ENCODE peak calls at places on chromosomes 13 and 19, in nine cellular contexts. R is naive thymus-derived CD8-positive, alpha-beta T cell; X is HFF-Myc; G is HEK293T; A is GM23248; K is iris pigment epithelial cell; B is activated CD8-positive, alpha-beta T cell treated with anti-CD3 and anti-CD28 coated beads, Interleukin-2, amount 10 ng/mL, durations not matched to agents 7 days and 5 days; O is AG04450; U is effector memory CD8-positive, alpha-beta T cell. W is an unnamed sample.

GRCh38 chr19:18856385-18857126 is 24.8 kb downstream of the UPF1 start:
- DNase-seq in R (no peak), X (no peak), G (peak), A (peak), K (peak), B (no peak), O (no peak), U (no peak), W (no peak)

GRCh38 chr19:50002386-50002960 is 22.7 kb downstream of the VRK3 start:
- DNase-seq in R (no peak), X (no peak), G (no peak), A (no peak), K (no peak), B (no peak), O (no peak), U (no peak), W (no peak)

GRCh38 chr13:60448907-60449510 is 52.0 kb downstream of the TDRD3 start:
- DNase-seq in R (peak), X (peak), G (peak), A (peak), K (peak), B (peak), O (peak), U (no peak), W (no peak)

GRCh38 chr19:38134538-38135149 is 89.4 kb downstream of the DPF1 start:
- DNase-seq in R (peak), X (peak), G (peak), A (peak), K (peak), B (peak), O (no peak), U (peak), W (peak)

GRCh38 chr19:15419413-15420025 is 731 bp upstream of the AKAP8L start:
- DNase-seq in R (no peak), X (no peak), G (no peak), A (peak), K (no peak), B (no peak), O (no peak), U (no peak), W (no peak)

GRCh38 chr19:8577247-8577646 is at the start of gene MYO1F:
- DNase-seq in R (no peak), X (no peak), G (no peak), A (no peak), K (no peak), B (peak), O (no peak), U (no peak), W (no peak)

GRCh38 chr19:55198651-55199050 is 10.7 kb downstream of the PTPRH start:
- DNase-seq in R (no peak), X (no peak), G (no peak), A (no peak), K (no peak), B (no peak), O (no peak), U (no peak), W (no peak)

GRCh38 chr19:58009666-58010301 is 7.2 kb upstream of the ZNF606 start:
- DNase-seq in R (peak), X (peak), G (no peak), A (peak), K (peak), B (peak), O (peak), U (peak), W (peak)

GRCh38 chr19:33434886-33435705 is 61.6 kb downstream of the CEBPG start:
- DNase-seq in R (no peak), X (no peak), G (no peak), A (peak), K (peak), B (no peak), O (no peak), U (no peak), W (no peak)

GRCh38 chr13:34358811-34359513 is 541.0 kb downstream of the RFC3 start:
- DNase-seq in R (no peak), X (no peak), G (no peak), A (peak), K (peak), B (no peak), O (peak), U (no peak), W (no peak)

GRCh38 chr19:2813235-2814160 is 6.2 kb upstream of the ZNF554 start:
- DNase-seq in R (no peak), X (no peak), G (no peak), A (no peak), K (no peak), B (no peak), O (no peak), U (no peak), W (no peak)

GRCh38 chr13:23086951-23087350 is 93.8 kb upstream of the SGCG start:
- DNase-seq in R (no peak), X (no peak), G (no peak), A (no peak), K (no peak), B (no peak), O (no peak), U (no peak), W (no peak)

GRCh38 chr13:51811920-51812328 is 8.0 kb upstream of the DHRS12 start:
- DNase-seq in R (no peak), X (no peak), G (no peak), A (no peak), K (no peak), B (no peak), O (no peak), U (no peak), W (no peak)

GRCh38 chr13:66154981-66155380 is 1075.2 kb downstream of the PCDH9 start:
- DNase-seq in R (no peak), X (no peak), G (no peak), A (no peak), K (peak), B (no peak), O (no peak), U (no peak), W (no peak)

GRCh38 chr19:35843676-35844481 is 8.4 kb downstream of the NPHS1 start:
- DNase-seq in R (no peak), X (no peak), G (peak), A (peak), K (no peak), B (no peak), O (no peak), U (no peak), W (peak)